ENCODE peak calls at places on chromosomes 4 and X, in nine cellular contexts. N is islet precursor cell, W is NCI-H2171 treated with DMSO at 0.1 percent for 48 hours, F is HFFc6, K is HT1080, P is memory B cell, S is GM23248, A is B cell, V is brain microvascular endothelial cell. E is an unnamed sample.

GRCh38 chrX:132615396-132616131 is 126.7 kb upstream of the MBNL3 start:
- DNase-seq in N (peak; percentile 61), W (no peak), F (peak; percentile 4), K (peak; percentile 50), P (peak; percentile 36), S (peak; percentile 45), A (no peak), V (peak; percentile 34), E (peak; percentile 25)

GRCh38 chrX:14920196-14920595 is 47.0 kb downstream of the MOSPD2 start:
- DNase-seq in N (no peak), W (no peak), F (peak; percentile 43), K (no peak), P (no peak), S (peak; percentile 68), A (no peak), V (no peak), E (no peak)

GRCh38 chr4:110751991-110752390 is 129.1 kb upstream of the PITX2 start:
- DNase-seq in N (no peak), W (no peak), F (no peak), K (no peak), P (no peak), S (no peak), A (no peak), V (no peak), E (no peak)

GRCh38 chr4:8938623-8939022 is 67.0 kb upstream of the HMX1 start:
- DNase-seq in N (no peak), W (no peak), F (no peak), K (no peak), P (no peak), S (no peak), A (no peak), V (no peak), E (no peak)

GRCh38 chr4:20356565-20356964 is 104.9 kb downstream of the SLIT2 start:
- DNase-seq in N (no peak), W (no peak), F (no peak), K (no peak), P (no peak), S (no peak), A (no peak), V (no peak), E (no peak)

GRCh38 chrX:109952985-109953905 is 49.7 kb upstream of the TMEM164 start:
- DNase-seq in N (no peak), W (peak; percentile 87), F (no peak), K (peak; percentile 32), P (no peak), S (no peak), A (no peak), V (no peak), E (no peak)

GRCh38 chrX:130024127-130024526 is 41.7 kb downstream of the BCORL1 start:
- DNase-seq in N (peak; percentile 84), W (no peak), F (peak; percentile 19), K (peak; percentile 50), P (peak; percentile 82), S (peak; percentile 75), A (peak; percentile 82), V (peak; percentile 18), E (peak; percentile 79)

GRCh38 chr4:59664771-59665170 is 1535.4 kb upstream of the ADGRL3 start:
- DNase-seq in N (no peak), W (no peak), F (no peak), K (no peak), P (no peak), S (no peak), A (no peak), V (no peak), E (no peak)

GRCh38 chr4:159434496-159435241 is 331.8 kb downstream of the RAPGEF2 start:
- DNase-seq in N (no peak), W (no peak), F (peak; percentile 62), K (no peak), P (no peak), S (peak; percentile 66), A (no peak), V (no peak), E (no peak)

GRCh38 chr4:89829470-89830138 is 7.4 kb downstream of the SNCA start:
- DNase-seq in N (no peak), W (no peak), F (no peak), K (peak; percentile 21), P (peak; percentile 48), S (no peak), A (peak; percentile 43), V (no peak), E (peak; percentile 62)

GRCh38 chr4:55136634-55137033 is 11.2 kb upstream of the KDR start:
- DNase-seq in N (no peak), W (no peak), F (no peak), K (no peak), P (no peak), S (no peak), A (no peak), V (no peak), E (no peak)

GRCh38 chrX:109733658-109734022 is 583 bp upstream of the ACSL4 start:
- DNase-seq in N (no peak), W (no peak), F (no peak), K (no peak), P (no peak), S (no peak), A (no peak), V (no peak), E (no peak)

GRCh38 chrX:93422693-93423092 is 250.7 kb downstream of the NAP1L3 start:
- DNase-seq in N (no peak), W (peak; percentile 26), F (no peak), K (peak; percentile 19), P (no peak), S (peak; percentile 24), A (no peak), V (no peak), E (peak; percentile 3)

GRCh38 chr4:144355809-144356757 is 215.6 kb upstream of the GYPA start:
- DNase-seq in N (peak; percentile 96), W (no peak), F (peak; percentile 85), K (peak; percentile 96), P (no peak), S (peak; percentile 78), A (no peak), V (peak; percentile 99), E (no peak)

GRCh38 chr4:98474408-98474844 is 184.0 kb downstream of the TSPAN5 start:
- DNase-seq in N (no peak), W (no peak), F (peak; percentile 82), K (peak; percentile 86), P (no peak), S (peak; percentile 82), A (no peak), V (peak; percentile 44), E (no peak)

GRCh38 chrX:20969565-20969964 is 404.7 kb upstream of the CNKSR2 start:
- DNase-seq in N (no peak), W (no peak), F (no peak), K (no peak), P (no peak), S (peak; percentile 35), A (no peak), V (no peak), E (no peak)

GRCh38 chr4:168541608-168541953 is 44.7 kb downstream of the PALLD start:
- DNase-seq in N (no peak), W (no peak), F (peak; percentile 76), K (peak; percentile 82), P (no peak), S (peak; percentile 77), A (no peak), V (peak; percentile 83), E (no peak)

GRCh38 chr4:56531149-56531770 is 25.7 kb downstream of the ARL9 start:
- DNase-seq in N (no peak), W (no peak), F (no peak), K (no peak), P (no peak), S (peak; percentile 18), A (no peak), V (no peak), E (no peak)

GRCh38 chrX:19906293-19906692 is 18.9 kb upstream of the SH3KBP1 start:
- DNase-seq in N (no peak), W (no peak), F (no peak), K (no peak), P (no peak), S (no peak), A (no peak), V (no peak), E (no peak)

GRCh38 chr4:4519296-4519898 is 22.5 kb downstream of the STX18 start:
- DNase-seq in N (no peak), W (no peak), F (peak; percentile 5), K (peak; percentile 34), P (no peak), S (peak; percentile 61), A (no peak), V (no peak), E (no peak)

GRCh38 chr4:14834382-14834781 is 167.9 kb upstream of the CPEB2 start:
- DNase-seq in N (no peak), W (no peak), F (no peak), K (no peak), P (no peak), S (no peak), A (no peak), V (no peak), E (no peak)

GRCh38 chr4:76197001-76197743 is 16.5 kb downstream of the SCARB2 start:
- DNase-seq in N (no peak), W (no peak), F (peak; percentile 22), K (no peak), P (no peak), S (peak; percentile 83), A (no peak), V (peak; percentile 34), E (no peak)

GRCh38 chrX:2841511-2841910 is 12.8 kb downstream of the GYG2 start:
- DNase-seq in N (no peak), W (no peak), F (no peak), K (no peak), P (no peak), S (no peak), A (no peak), V (peak; percentile 10), E (no peak)

E was measured in central memory CD4-positive, alpha-beta T cell.